ENCODE peak calls at places on chromosomes 12 and 14, in six cellular contexts. One of them, this sample, is unnamed. For H4K20me1, the result is how much of the 10 kb centered on the place peaks cover.

GRCh38 chr14:101034986-101035385 is 131.5 kb upstream of the RTL1 start:
- DNase-seq in K562: no peak
- DNase-seq in Karpas-422: no peak
- DNase-seq in PC-3: no peak
- DNase-seq in MM.1S: no peak
- DNase-seq in HCT116: no peak
- DNase-seq in this sample: no peak

GRCh38 chr14:57709909-57710308 is 156.0 kb downstream of the SLC35F4 start:
- DNase-seq in K562: no peak
- DNase-seq in Karpas-422: no peak
- DNase-seq in PC-3: no peak
- DNase-seq in MM.1S: no peak
- DNase-seq in HCT116: no peak
- DNase-seq in this sample: no peak

GRCh38 chr12:26971963-26972362 is 33.7 kb downstream of the FGFR1OP2 start:
- DNase-seq in K562: no peak
- DNase-seq in Karpas-422: no peak
- DNase-seq in PC-3: no peak
- DNase-seq in MM.1S: peak
- DNase-seq in HCT116: no peak
- DNase-seq in this sample: peak

GRCh38 chr14:37617864-37618365 is 22.5 kb downstream of the TTC6 start:
- DNase-seq in K562: no peak
- DNase-seq in Karpas-422: no peak
- DNase-seq in PC-3: no peak
- DNase-seq in MM.1S: no peak
- DNase-seq in HCT116: no peak
- DNase-seq in this sample: no peak

GRCh38 chr12:57627504-57628279 is 5.3 kb downstream of the B4GALNT1 start:
- DNase-seq in K562: no peak
- DNase-seq in Karpas-422: no peak
- DNase-seq in PC-3: no peak
- DNase-seq in MM.1S: no peak
- DNase-seq in HCT116: no peak
- DNase-seq in this sample: no peak

GRCh38 chr12:57479376-57480115 is at the start of gene ARHGAP9:
- DNase-seq in K562: no peak
- DNase-seq in Karpas-422: no peak
- DNase-seq in PC-3: no peak
- DNase-seq in MM.1S: no peak
- DNase-seq in HCT116: no peak
- DNase-seq in this sample: peak

GRCh38 chr12:5309654-5310053 is 122.3 kb upstream of the NTF3 start:
- DNase-seq in K562: no peak
- DNase-seq in Karpas-422: no peak
- DNase-seq in PC-3: no peak
- DNase-seq in MM.1S: no peak
- DNase-seq in HCT116: no peak
- DNase-seq in this sample: no peak

GRCh38 chr14:55671641-55672040 is 91.6 kb downstream of the KTN1 start:
- DNase-seq in K562: no peak
- DNase-seq in Karpas-422: no peak
- DNase-seq in PC-3: no peak
- DNase-seq in MM.1S: no peak
- DNase-seq in HCT116: no peak
- DNase-seq in this sample: no peak

GRCh38 chr14:76701981-76702380 is 59.3 kb upstream of the VASH1 start:
- DNase-seq in K562: no peak
- DNase-seq in Karpas-422: no peak
- DNase-seq in PC-3: no peak
- DNase-seq in MM.1S: no peak
- DNase-seq in HCT116: no peak
- DNase-seq in this sample: no peak

GRCh38 chr14:61463664-61464063 is 142.3 kb downstream of the PRKCH start:
- DNase-seq in K562: no peak
- DNase-seq in Karpas-422: no peak
- DNase-seq in PC-3: no peak
- DNase-seq in MM.1S: no peak
- DNase-seq in HCT116: no peak
- DNase-seq in this sample: no peak

GRCh38 chr12:2011641-2012607 is 7.7 kb upstream of the DCP1B start:
- DNase-seq in K562: no peak
- DNase-seq in Karpas-422: no peak
- DNase-seq in PC-3: no peak
- DNase-seq in MM.1S: no peak
- DNase-seq in HCT116: no peak
- DNase-seq in this sample: no peak

GRCh38 chr12:113819495-113819894 is 146.6 kb downstream of the RBM19 start:
- DNase-seq in K562: no peak
- DNase-seq in Karpas-422: no peak
- DNase-seq in PC-3: no peak
- DNase-seq in MM.1S: no peak
- DNase-seq in HCT116: no peak
- DNase-seq in this sample: no peak

GRCh38 chr12:49930515-49931288 is 19.8 kb upstream of the AQP2 start:
- DNase-seq in K562: no peak
- DNase-seq in Karpas-422: no peak
- DNase-seq in PC-3: peak
- DNase-seq in MM.1S: no peak
- DNase-seq in HCT116: no peak
- DNase-seq in this sample: no peak

GRCh38 chr14:51564460-51564859 is 87.2 kb upstream of the FRMD6 start:
- DNase-seq in K562: no peak
- DNase-seq in Karpas-422: no peak
- DNase-seq in PC-3: peak
- DNase-seq in MM.1S: no peak
- DNase-seq in HCT116: no peak
- DNase-seq in this sample: no peak
- H3K4me2 ChIP-seq in K562: no peak
- H3K4me2 ChIP-seq in Karpas-422: no peak
- H3K4me2 ChIP-seq in PC-3: peak
- H3K4me2 ChIP-seq in MM.1S: no peak
- H3K4me2 ChIP-seq in HCT116: peak
- H3K4me2 ChIP-seq in this sample: no peak

DNA sequence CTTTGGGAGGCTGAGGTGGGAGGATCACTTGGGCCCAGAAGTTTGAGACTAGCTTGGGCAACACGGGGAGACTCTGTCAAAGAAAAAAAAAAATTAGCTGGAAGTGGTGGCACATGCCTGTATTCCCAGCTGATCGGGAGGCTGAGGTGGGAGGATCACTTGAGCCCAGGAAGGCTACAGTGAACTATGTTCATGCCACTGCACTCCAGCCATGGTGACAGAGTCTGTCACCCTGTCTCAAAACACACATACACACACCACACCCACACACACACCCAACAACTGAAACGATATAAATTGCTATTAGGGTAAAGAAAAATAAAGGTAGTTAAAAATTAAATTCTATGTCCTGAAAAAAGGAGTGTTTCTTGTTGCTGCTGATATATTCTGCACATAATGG is 7.9 kb downstream of the PPP1R12A start:
- DNase-seq in K562: no peak
- DNase-seq in Karpas-422: no peak
- DNase-seq in PC-3: no peak
- DNase-seq in MM.1S: no peak
- DNase-seq in HCT116: no peak
- DNase-seq in this sample: no peak
- H4K20me1 ChIP-seq in K562: under half
- H4K20me1 ChIP-seq in Karpas-422: under half
- H4K20me1 ChIP-seq in PC-3: under half
- H4K20me1 ChIP-seq in MM.1S: under half
- H4K20me1 ChIP-seq in HCT116: under half
- H4K20me1 ChIP-seq in this sample: half or more

GRCh38 chr12:99311373-99311772 is 336.2 kb upstream of the GARIN6 start:
- DNase-seq in K562: no peak
- DNase-seq in Karpas-422: no peak
- DNase-seq in PC-3: no peak
- DNase-seq in MM.1S: no peak
- DNase-seq in HCT116: no peak
- DNase-seq in this sample: no peak
- H3K4me3 ChIP-seq in K562: no peak
- H3K4me3 ChIP-seq in Karpas-422: no peak
- H3K4me3 ChIP-seq in PC-3: no peak
- H3K4me3 ChIP-seq in MM.1S: no peak
- H3K4me3 ChIP-seq in HCT116: no peak
- H3K4me3 ChIP-seq in this sample: no peak

GRCh38 chr14:52693004-52693403 is 2.4 kb downstream of the ERO1A start:
- DNase-seq in K562: no peak
- DNase-seq in Karpas-422: no peak
- DNase-seq in PC-3: no peak
- DNase-seq in MM.1S: no peak
- DNase-seq in HCT116: no peak
- DNase-seq in this sample: no peak
- H3K4me2 ChIP-seq in K562: no peak
- H3K4me2 ChIP-seq in Karpas-422: peak
- H3K4me2 ChIP-seq in PC-3: peak
- H3K4me2 ChIP-seq in MM.1S: no peak
- H3K4me2 ChIP-seq in HCT116: no peak
- H3K4me2 ChIP-seq in this sample: peak

GRCh38 chr12:109758406-109759075 is 44.9 kb downstream of the FAM222A start:
- DNase-seq in K562: no peak
- DNase-seq in Karpas-422: no peak
- DNase-seq in PC-3: no peak
- DNase-seq in MM.1S: no peak
- DNase-seq in HCT116: no peak
- DNase-seq in this sample: no peak

GRCh38 chr12:109760031-109760929 is 46.7 kb downstream of the FAM222A start:
- DNase-seq in K562: no peak
- DNase-seq in Karpas-422: no peak
- DNase-seq in PC-3: no peak
- DNase-seq in MM.1S: no peak
- DNase-seq in HCT116: no peak
- DNase-seq in this sample: no peak

GRCh38 chr12:109759076-109759420 is 45.4 kb downstream of the FAM222A start:
- DNase-seq in K562: no peak
- DNase-seq in Karpas-422: no peak
- DNase-seq in PC-3: no peak
- DNase-seq in MM.1S: no peak
- DNase-seq in HCT116: no peak
- DNase-seq in this sample: no peak

GRCh38 chr12:109760930-109761630 is 47.5 kb downstream of the FAM222A start:
- DNase-seq in K562: no peak
- DNase-seq in Karpas-422: no peak
- DNase-seq in PC-3: no peak
- DNase-seq in MM.1S: no peak
- DNase-seq in HCT116: no peak
- DNase-seq in this sample: no peak

GRCh38 chr12:109759595-109759994 is 46.0 kb downstream of the FAM222A start:
- DNase-seq in K562: no peak
- DNase-seq in Karpas-422: no peak
- DNase-seq in PC-3: no peak
- DNase-seq in MM.1S: no peak
- DNase-seq in HCT116: no peak
- DNase-seq in this sample: no peak
- H4K20me1 ChIP-seq in K562: under half
- H4K20me1 ChIP-seq in Karpas-422: under half
- H4K20me1 ChIP-seq in PC-3: under half
- H4K20me1 ChIP-seq in MM.1S: under half
- H4K20me1 ChIP-seq in HCT116: under half
- H4K20me1 ChIP-seq in this sample: under half

GRCh38 chr14:22518073-22518472 is 71.0 kb downstream of the DAD1 start:
- DNase-seq in K562: no peak
- DNase-seq in Karpas-422: no peak
- DNase-seq in PC-3: no peak
- DNase-seq in MM.1S: no peak
- DNase-seq in HCT116: no peak
- DNase-seq in this sample: no peak
- H3K4me3 ChIP-seq in K562: no peak
- H3K4me3 ChIP-seq in Karpas-422: no peak
- H3K4me3 ChIP-seq in PC-3: no peak
- H3K4me3 ChIP-seq in MM.1S: no peak
- H3K4me3 ChIP-seq in HCT116: no peak
- H3K4me3 ChIP-seq in this sample: peak

GRCh38 chr12:75438052-75438754 is 42.4 kb upstream of the GLIPR1 start:
- DNase-seq in K562: no peak
- DNase-seq in Karpas-422: no peak
- DNase-seq in PC-3: no peak
- DNase-seq in MM.1S: no peak
- DNase-seq in HCT116: no peak
- DNase-seq in this sample: no peak
- H3K4me2 ChIP-seq in K562: no peak
- H3K4me2 ChIP-seq in Karpas-422: no peak
- H3K4me2 ChIP-seq in PC-3: no peak
- H3K4me2 ChIP-seq in MM.1S: no peak
- H3K4me2 ChIP-seq in HCT116: no peak
- H3K4me2 ChIP-seq in this sample: no peak

GRCh38 chr12:108681317-108681716 is 47.6 kb upstream of the SELPLG start:
- DNase-seq in K562: no peak
- DNase-seq in Karpas-422: no peak
- DNase-seq in PC-3: no peak
- DNase-seq in MM.1S: no peak
- DNase-seq in HCT116: no peak
- DNase-seq in this sample: no peak
- H4K20me1 ChIP-seq in K562: under half
- H4K20me1 ChIP-seq in Karpas-422: under half
- H4K20me1 ChIP-seq in PC-3: under half
- H4K20me1 ChIP-seq in MM.1S: under half
- H4K20me1 ChIP-seq in HCT116: under half
- H4K20me1 ChIP-seq in this sample: under half

This sample was measured in OCI-LY7.